ENCODE peak calls at places on chromosomes 1 and 21, in ten cellular contexts. One of them, this sample, is unnamed.

GRCh38 chr1:206472454-206472853 is 2.2 kb downstream of the IKBKE start:
- DNase-seq in NCI-H510A treated with DMSO at 0.1 percent for 48 hours: no peak
- DNase-seq in testis: no peak
- DNase-seq in activated CD4-positive, alpha-beta T cell treated with anti-CD3 and anti-CD28 coated beads for 24 hours: no peak
- DNase-seq in activated CD8-positive, alpha-beta memory T cell treated with anti-CD3 and anti-CD28 coated beads for 1 hour: no peak
- DNase-seq in astrocyte of the spinal cord: peak
- DNase-seq in H7: peak
- DNase-seq in iris pigment epithelial cell: peak
- DNase-seq in putamen: no peak
- DNase-seq in C1 segment of cervical spinal cord: no peak
- DNase-seq in this sample: peak

GRCh38 chr1:113534130-113534817 is 144.0 kb downstream of the MAGI3 start:
- DNase-seq in NCI-H510A treated with DMSO at 0.1 percent for 48 hours: no peak
- DNase-seq in testis: no peak
- DNase-seq in activated CD4-positive, alpha-beta T cell treated with anti-CD3 and anti-CD28 coated beads for 24 hours: no peak
- DNase-seq in activated CD8-positive, alpha-beta memory T cell treated with anti-CD3 and anti-CD28 coated beads for 1 hour: no peak
- DNase-seq in astrocyte of the spinal cord: peak
- DNase-seq in H7: peak
- DNase-seq in iris pigment epithelial cell: peak
- DNase-seq in putamen: no peak
- DNase-seq in C1 segment of cervical spinal cord: no peak
- DNase-seq in this sample: no peak

GRCh38 chr1:175423605-175424004 is 231.0 kb upstream of the KIAA0040 start:
- DNase-seq in NCI-H510A treated with DMSO at 0.1 percent for 48 hours: no peak
- DNase-seq in testis: no peak
- DNase-seq in activated CD4-positive, alpha-beta T cell treated with anti-CD3 and anti-CD28 coated beads for 24 hours: no peak
- DNase-seq in activated CD8-positive, alpha-beta memory T cell treated with anti-CD3 and anti-CD28 coated beads for 1 hour: no peak
- DNase-seq in astrocyte of the spinal cord: no peak
- DNase-seq in H7: no peak
- DNase-seq in iris pigment epithelial cell: no peak
- DNase-seq in putamen: no peak
- DNase-seq in C1 segment of cervical spinal cord: no peak
- DNase-seq in this sample: no peak

GRCh38 chr1:63928197-63929105 is 154.6 kb downstream of the ROR1 start:
- DNase-seq in NCI-H510A treated with DMSO at 0.1 percent for 48 hours: no peak
- DNase-seq in testis: no peak
- DNase-seq in activated CD4-positive, alpha-beta T cell treated with anti-CD3 and anti-CD28 coated beads for 24 hours: no peak
- DNase-seq in activated CD8-positive, alpha-beta memory T cell treated with anti-CD3 and anti-CD28 coated beads for 1 hour: no peak
- DNase-seq in astrocyte of the spinal cord: no peak
- DNase-seq in H7: no peak
- DNase-seq in iris pigment epithelial cell: no peak
- DNase-seq in putamen: no peak
- DNase-seq in C1 segment of cervical spinal cord: no peak
- DNase-seq in this sample: peak

GRCh38 chr1:241022366-241022765 is 334.6 kb downstream of the RGS7 start:
- DNase-seq in NCI-H510A treated with DMSO at 0.1 percent for 48 hours: no peak
- DNase-seq in testis: no peak
- DNase-seq in activated CD4-positive, alpha-beta T cell treated with anti-CD3 and anti-CD28 coated beads for 24 hours: no peak
- DNase-seq in activated CD8-positive, alpha-beta memory T cell treated with anti-CD3 and anti-CD28 coated beads for 1 hour: no peak
- DNase-seq in astrocyte of the spinal cord: no peak
- DNase-seq in H7: no peak
- DNase-seq in iris pigment epithelial cell: no peak
- DNase-seq in putamen: no peak
- DNase-seq in C1 segment of cervical spinal cord: no peak
- DNase-seq in this sample: no peak

GRCh38 chr1:15678578-15678977 is 5.5 kb upstream of the PLEKHM2 start:
- DNase-seq in NCI-H510A treated with DMSO at 0.1 percent for 48 hours: no peak
- DNase-seq in testis: no peak
- DNase-seq in activated CD4-positive, alpha-beta T cell treated with anti-CD3 and anti-CD28 coated beads for 24 hours: no peak
- DNase-seq in activated CD8-positive, alpha-beta memory T cell treated with anti-CD3 and anti-CD28 coated beads for 1 hour: no peak
- DNase-seq in astrocyte of the spinal cord: peak
- DNase-seq in H7: no peak
- DNase-seq in iris pigment epithelial cell: peak
- DNase-seq in putamen: no peak
- DNase-seq in C1 segment of cervical spinal cord: no peak
- DNase-seq in this sample: no peak

GRCh38 chr1:155706101-155706619 is 17.3 kb downstream of the DAP3 start:
- DNase-seq in NCI-H510A treated with DMSO at 0.1 percent for 48 hours: no peak
- DNase-seq in testis: no peak
- DNase-seq in activated CD4-positive, alpha-beta T cell treated with anti-CD3 and anti-CD28 coated beads for 24 hours: no peak
- DNase-seq in activated CD8-positive, alpha-beta memory T cell treated with anti-CD3 and anti-CD28 coated beads for 1 hour: no peak
- DNase-seq in astrocyte of the spinal cord: peak
- DNase-seq in H7: no peak
- DNase-seq in iris pigment epithelial cell: peak
- DNase-seq in putamen: no peak
- DNase-seq in C1 segment of cervical spinal cord: no peak
- DNase-seq in this sample: no peak

GRCh38 chr1:245996806-245997205 is 510.3 kb downstream of the SMYD3 start:
- DNase-seq in NCI-H510A treated with DMSO at 0.1 percent for 48 hours: peak
- DNase-seq in testis: no peak
- DNase-seq in activated CD4-positive, alpha-beta T cell treated with anti-CD3 and anti-CD28 coated beads for 24 hours: no peak
- DNase-seq in activated CD8-positive, alpha-beta memory T cell treated with anti-CD3 and anti-CD28 coated beads for 1 hour: no peak
- DNase-seq in astrocyte of the spinal cord: no peak
- DNase-seq in H7: no peak
- DNase-seq in iris pigment epithelial cell: no peak
- DNase-seq in putamen: no peak
- DNase-seq in C1 segment of cervical spinal cord: no peak
- DNase-seq in this sample: no peak

GRCh38 chr1:116408803-116409720 is 36.0 kb downstream of the ATP1A1 start:
- DNase-seq in NCI-H510A treated with DMSO at 0.1 percent for 48 hours: no peak
- DNase-seq in testis: no peak
- DNase-seq in activated CD4-positive, alpha-beta T cell treated with anti-CD3 and anti-CD28 coated beads for 24 hours: no peak
- DNase-seq in activated CD8-positive, alpha-beta memory T cell treated with anti-CD3 and anti-CD28 coated beads for 1 hour: no peak
- DNase-seq in astrocyte of the spinal cord: no peak
- DNase-seq in H7: no peak
- DNase-seq in iris pigment epithelial cell: no peak
- DNase-seq in putamen: no peak
- DNase-seq in C1 segment of cervical spinal cord: no peak
- DNase-seq in this sample: peak

GRCh38 chr21:29177800-29178199 is 47.4 kb downstream of the MAP3K7CL start:
- DNase-seq in NCI-H510A treated with DMSO at 0.1 percent for 48 hours: no peak
- DNase-seq in testis: no peak
- DNase-seq in activated CD4-positive, alpha-beta T cell treated with anti-CD3 and anti-CD28 coated beads for 24 hours: no peak
- DNase-seq in activated CD8-positive, alpha-beta memory T cell treated with anti-CD3 and anti-CD28 coated beads for 1 hour: no peak
- DNase-seq in astrocyte of the spinal cord: no peak
- DNase-seq in H7: no peak
- DNase-seq in iris pigment epithelial cell: no peak
- DNase-seq in putamen: no peak
- DNase-seq in C1 segment of cervical spinal cord: no peak
- DNase-seq in this sample: no peak

GRCh38 chr21:37072239-37072987 is 458 bp downstream of the PIGP start:
- DNase-seq in NCI-H510A treated with DMSO at 0.1 percent for 48 hours: peak
- DNase-seq in testis: peak
- DNase-seq in activated CD4-positive, alpha-beta T cell treated with anti-CD3 and anti-CD28 coated beads for 24 hours: peak
- DNase-seq in activated CD8-positive, alpha-beta memory T cell treated with anti-CD3 and anti-CD28 coated beads for 1 hour: no peak
- DNase-seq in astrocyte of the spinal cord: peak
- DNase-seq in H7: peak
- DNase-seq in iris pigment epithelial cell: peak
- DNase-seq in putamen: peak
- DNase-seq in C1 segment of cervical spinal cord: peak
- DNase-seq in this sample: peak

GRCh38 chr1:110134050-110134595 is 16.2 kb upstream of the SLC6A17 start:
- DNase-seq in NCI-H510A treated with DMSO at 0.1 percent for 48 hours: peak
- DNase-seq in testis: no peak
- DNase-seq in activated CD4-positive, alpha-beta T cell treated with anti-CD3 and anti-CD28 coated beads for 24 hours: no peak
- DNase-seq in activated CD8-positive, alpha-beta memory T cell treated with anti-CD3 and anti-CD28 coated beads for 1 hour: no peak
- DNase-seq in astrocyte of the spinal cord: peak
- DNase-seq in H7: no peak
- DNase-seq in iris pigment epithelial cell: no peak
- DNase-seq in putamen: no peak
- DNase-seq in C1 segment of cervical spinal cord: no peak
- DNase-seq in this sample: no peak

GRCh38 chr1:154931940-154932487 is 4.5 kb downstream of the PMVK start:
- DNase-seq in NCI-H510A treated with DMSO at 0.1 percent for 48 hours: peak
- DNase-seq in testis: no peak
- DNase-seq in activated CD4-positive, alpha-beta T cell treated with anti-CD3 and anti-CD28 coated beads for 24 hours: no peak
- DNase-seq in activated CD8-positive, alpha-beta memory T cell treated with anti-CD3 and anti-CD28 coated beads for 1 hour: no peak
- DNase-seq in astrocyte of the spinal cord: no peak
- DNase-seq in H7: no peak
- DNase-seq in iris pigment epithelial cell: no peak
- DNase-seq in putamen: no peak
- DNase-seq in C1 segment of cervical spinal cord: no peak
- DNase-seq in this sample: no peak

GRCh38 chr1:69645477-69645876 is 77.8 kb downstream of the LRRC7 start:
- DNase-seq in NCI-H510A treated with DMSO at 0.1 percent for 48 hours: no peak
- DNase-seq in testis: no peak
- DNase-seq in activated CD4-positive, alpha-beta T cell treated with anti-CD3 and anti-CD28 coated beads for 24 hours: no peak
- DNase-seq in activated CD8-positive, alpha-beta memory T cell treated with anti-CD3 and anti-CD28 coated beads for 1 hour: no peak
- DNase-seq in astrocyte of the spinal cord: no peak
- DNase-seq in H7: no peak
- DNase-seq in iris pigment epithelial cell: no peak
- DNase-seq in putamen: no peak
- DNase-seq in C1 segment of cervical spinal cord: no peak
- DNase-seq in this sample: no peak

GRCh38 chr1:23779826-23780371 is 1.7 kb downstream of the PITHD1 start:
- DNase-seq in NCI-H510A treated with DMSO at 0.1 percent for 48 hours: peak
- DNase-seq in testis: no peak
- DNase-seq in activated CD4-positive, alpha-beta T cell treated with anti-CD3 and anti-CD28 coated beads for 24 hours: no peak
- DNase-seq in activated CD8-positive, alpha-beta memory T cell treated with anti-CD3 and anti-CD28 coated beads for 1 hour: no peak
- DNase-seq in astrocyte of the spinal cord: peak
- DNase-seq in H7: no peak
- DNase-seq in iris pigment epithelial cell: peak
- DNase-seq in putamen: no peak
- DNase-seq in C1 segment of cervical spinal cord: no peak
- DNase-seq in this sample: no peak

GRCh38 chr1:1157914-1158710 is 15.6 kb upstream of the TTLL10 start:
- DNase-seq in NCI-H510A treated with DMSO at 0.1 percent for 48 hours: no peak
- DNase-seq in testis: peak
- DNase-seq in activated CD4-positive, alpha-beta T cell treated with anti-CD3 and anti-CD28 coated beads for 24 hours: no peak
- DNase-seq in activated CD8-positive, alpha-beta memory T cell treated with anti-CD3 and anti-CD28 coated beads for 1 hour: no peak
- DNase-seq in astrocyte of the spinal cord: peak
- DNase-seq in H7: peak
- DNase-seq in iris pigment epithelial cell: peak
- DNase-seq in putamen: peak
- DNase-seq in C1 segment of cervical spinal cord: peak
- DNase-seq in this sample: peak

GRCh38 chr1:101444381-101444780 is 207.6 kb downstream of the S1PR1 start:
- DNase-seq in NCI-H510A treated with DMSO at 0.1 percent for 48 hours: no peak
- DNase-seq in testis: no peak
- DNase-seq in activated CD4-positive, alpha-beta T cell treated with anti-CD3 and anti-CD28 coated beads for 24 hours: no peak
- DNase-seq in activated CD8-positive, alpha-beta memory T cell treated with anti-CD3 and anti-CD28 coated beads for 1 hour: no peak
- DNase-seq in astrocyte of the spinal cord: no peak
- DNase-seq in H7: no peak
- DNase-seq in iris pigment epithelial cell: no peak
- DNase-seq in putamen: no peak
- DNase-seq in C1 segment of cervical spinal cord: no peak
- DNase-seq in this sample: no peak

This sample was measured in right cardiac atrium.